ENCODE peak calls at places on chromosomes 3 and 15, in eight cellular contexts. H is IMR-90; J is thyroid gland; S is small intestine; V is lower lobe of right lung; K is effector memory CD4-positive, alpha-beta T cell; Q is esophagus muscularis mucosa; C is GM23248. D is an unnamed sample. For H3K36me3, the result is how much of the 10 kb centered on the place peaks cover.

GRCh38 chr3:112845772-112846171 is 892 bp downstream of the CD200R1L start:
- DNase-seq in H (no peak), J (no peak), S (no peak), V (no peak), K (no peak), Q (no peak), C (no peak), D (no peak)

GRCh38 chr15:42068601-42069000 is 25.8 kb downstream of the PLA2G4D start:
- DNase-seq in H (no peak), J (no peak), S (no peak), V (no peak), K (no peak), Q (no peak), C (no peak), D (no peak)

GRCh38 chr15:93583533-93583932 is 494.5 kb upstream of the RGMA start:
- DNase-seq in H (no peak), J (no peak), S (no peak), V (no peak), K (no peak), Q (no peak), C (no peak), D (no peak)

GRCh38 chr3:11764931-11765363 is 81.7 kb downstream of the TAMM41 start:
- DNase-seq in H (peak), J (no peak), S (no peak), V (no peak), K (no peak), Q (no peak), C (peak), D (no peak)

GRCh38 chr15:56244811-56245576 is 1.3 kb upstream of the RFX7 start:
- DNase-seq in H (no peak), J (peak), S (peak), V (peak), K (no peak), Q (no peak), C (no peak), D (peak)

GRCh38 chr3:86895202-86895601 is 95.7 kb downstream of the VGLL3 start:
- DNase-seq in H (peak), J (no peak), S (no peak), V (no peak), K (no peak), Q (no peak), C (peak), D (no peak)

GRCh38 chr3:156750874-156751245 is 75.3 kb upstream of the LEKR1 start:
- DNase-seq in H (peak), J (no peak), S (no peak), V (no peak), K (no peak), Q (no peak), C (peak), D (no peak)

GRCh38 chr15:69666441-69666882 is 213.8 kb downstream of the RPLP1 start:
- DNase-seq in H (peak), J (no peak), S (no peak), V (peak), K (no peak), Q (no peak), C (peak), D (no peak)

GRCh38 chr3:88221726-88222125 is 72.0 kb downstream of the C3orf38 start:
- DNase-seq in H (no peak), J (no peak), S (no peak), V (no peak), K (no peak), Q (no peak), C (no peak), D (no peak)

GRCh38 chr15:72685301-72685924 is 569 bp downstream of the HIGD2B start:
- DNase-seq in H (peak), J (no peak), S (peak), V (no peak), K (no peak), Q (no peak), C (no peak), D (peak)

GRCh38 chr3:118793176-118793575 is 241.5 kb downstream of the IGSF11 start:
- DNase-seq in H (no peak), J (no peak), S (no peak), V (no peak), K (no peak), Q (no peak), C (no peak), D (no peak)

GRCh38 chr3:31132132-31132769 is 237.8 kb upstream of the GADL1 start:
- DNase-seq in H (peak), J (no peak), S (peak), V (no peak), K (no peak), Q (no peak), C (peak), D (peak)

GRCh38 chr15:83323296-83323711 is 38.8 kb upstream of the BNC1 start:
- DNase-seq in H (peak), J (no peak), S (peak), V (no peak), K (no peak), Q (peak), C (peak), D (no peak)

GRCh38 chr15:92624401-92624991 is 31.1 kb downstream of the FAM174B start:
- DNase-seq in H (no peak), J (peak), S (no peak), V (no peak), K (no peak), Q (no peak), C (peak), D (no peak)

GRCh38 chr3:157347577-157348303 is 88.9 kb upstream of the PTX3 start:
- DNase-seq in H (no peak), J (no peak), S (no peak), V (no peak), K (no peak), Q (no peak), C (no peak), D (no peak)

GRCh38 chr15:92930776-92931175 is 30.7 kb downstream of the CHD2 start:
- DNase-seq in H (peak), J (no peak), S (no peak), V (no peak), K (no peak), Q (no peak), C (peak), D (no peak)

GRCh38 chr3:120661106-120661962 is 20.7 kb downstream of the HGD start:
- DNase-seq in H (peak), J (no peak), S (no peak), V (no peak), K (no peak), Q (no peak), C (no peak), D (no peak)

GRCh38 chr3:170815340-170815739 is 54.7 kb downstream of the RPL22L1 start:
- DNase-seq in H (no peak), J (peak), S (peak), V (no peak), K (no peak), Q (no peak), C (no peak), D (no peak)

GRCh38 chr3:87145553-87145952 is 81.6 kb upstream of the CHMP2B start:
- DNase-seq in H (peak), J (no peak), S (peak), V (no peak), K (no peak), Q (no peak), C (peak), D (no peak)

GRCh38 chr15:25170113-25170731 is 215.4 kb downstream of the SNRPN start:
- DNase-seq in H (no peak), J (peak), S (no peak), V (peak), K (no peak), Q (peak), C (no peak), D (no peak)

GRCh38 chr3:150830094-150830681 is 67.2 kb upstream of the SIAH2 start:
- DNase-seq in H (no peak), J (no peak), S (peak), V (no peak), K (no peak), Q (peak), C (peak), D (no peak)

GRCh38 chr15:93929375-93930094 is 301.8 kb upstream of the MCTP2 start:
- DNase-seq in H (peak), J (peak), S (no peak), V (no peak), K (no peak), Q (no peak), C (peak), D (no peak)

GRCh38 chr3:18423401-18424212 is 1.5 kb downstream of the SATB1 start:
- DNase-seq in H (peak), J (peak), S (peak), V (peak), K (peak), Q (no peak), C (peak), D (peak)

GRCh38 chr15:31341501-31342195 is 15.0 kb downstream of the KLF13 start:
- DNase-seq in H (no peak), J (peak), S (no peak), V (no peak), K (no peak), Q (no peak), C (no peak), D (no peak)

GRCh38 chr15:40048155-40048792 is 9.3 kb upstream of the SRP14 start:
- DNase-seq in H (no peak), J (peak), S (peak), V (no peak), K (no peak), Q (peak), C (no peak), D (no peak)

GRCh38 chr3:33061782-33062181 is 35.2 kb downstream of the GLB1 start:
- DNase-seq in H (peak), J (no peak), S (peak), V (no peak), K (no peak), Q (no peak), C (peak), D (no peak)

GRCh38 chr3:28915711-28916481 is 365.0 kb upstream of the RBMS3 start:
- DNase-seq in H (peak), J (peak), S (no peak), V (peak), K (no peak), Q (no peak), C (peak), D (no peak)

GRCh38 chr15:64092075-64092820 is 1.4 kb downstream of the CIAO2A start:
- DNase-seq in H (no peak), J (no peak), S (peak), V (no peak), K (no peak), Q (no peak), C (no peak), D (peak)

GRCh38 chr3:154728285-154728684 is 298.3 kb upstream of the GPR149 start:
- DNase-seq in H (no peak), J (no peak), S (no peak), V (no peak), K (no peak), Q (no peak), C (no peak), D (no peak)

GRCh38 chr15:91589360-91589759 is 264.1 kb upstream of the SLCO3A1 start:
- DNase-seq in H (no peak), J (no peak), S (no peak), V (no peak), K (no peak), Q (no peak), C (no peak), D (no peak)

GRCh38 chr15:45129651-45130129 is at the start of the genes DUOX1 and DUOXA1:
- DNase-seq in H (no peak), J (peak), S (peak), V (peak), K (no peak), Q (no peak), C (peak), D (no peak)

GRCh38 chr15:31503256-31503655 is 176.6 kb downstream of the KLF13 start:
- DNase-seq in H (no peak), J (no peak), S (no peak), V (no peak), K (no peak), Q (peak), C (no peak), D (no peak)

GRCh38 chr15:42157981-42158765 is 1.7 kb upstream of the PLA2G4F start:
- DNase-seq in H (peak), J (no peak), S (no peak), V (no peak), K (no peak), Q (no peak), C (peak), D (no peak)

GRCh38 chr3:113535898-113536297 is 3.5 kb downstream of the SIDT1 start:
- DNase-seq in H (no peak), J (no peak), S (no peak), V (no peak), K (no peak), Q (no peak), C (no peak), D (no peak)

GRCh38 chr3:50211930-50212329 is 6.9 kb downstream of the SLC38A3 start:
- DNase-seq in H (peak), J (no peak), S (no peak), V (no peak), K (no peak), Q (no peak), C (peak), D (no peak)

GRCh38 chr15:46127361-46127874 is 492.6 kb downstream of the SQOR start:
- DNase-seq in H (peak), J (no peak), S (no peak), V (no peak), K (no peak), Q (no peak), C (peak), D (no peak)

GRCh38 chr3:158488670-158489069 is 82.3 kb upstream of the MLF1 start:
- DNase-seq in H (peak), J (no peak), S (peak), V (no peak), K (no peak), Q (no peak), C (no peak), D (no peak)

GRCh38 chr3:32399030-32399620 is 7.5 kb downstream of the CMTM7 start:
- DNase-seq in H (peak), J (no peak), S (peak), V (no peak), K (no peak), Q (no peak), C (peak), D (peak)

GRCh38 chr15:67849538-67849937 is 9.7 kb upstream of the RNU6-1 start:
- DNase-seq in H (no peak), J (no peak), S (no peak), V (no peak), K (no peak), Q (no peak), C (no peak), D (no peak)

GRCh38 chr15:48471073-48471472 is 139.8 kb downstream of the DUT start:
- DNase-seq in H (no peak), J (no peak), S (no peak), V (no peak), K (no peak), Q (no peak), C (no peak), D (no peak)

GRCh38 chr3:45958333-45958791 is 15.1 kb downstream of the CXCR6 start:
- DNase-seq in H (peak), J (no peak), S (no peak), V (no peak), K (no peak), Q (no peak), C (peak), D (no peak)
- H3K36me3 ChIP-seq in H (half or more), J (under half), S (under half), V (half or more), K (half or more), Q (half or more), C (under half), D (half or more)

GRCh38 chr3:10502185-10502880 is 3.1 kb downstream of the ATP2B2 start:
- DNase-seq in H (no peak), J (no peak), S (no peak), V (no peak), K (no peak), Q (no peak), C (no peak), D (no peak)
- H3K4me3 ChIP-seq in H (no peak), J (no peak), S (no peak), V (no peak), K (no peak), Q (no peak), C (no peak), D (no peak)

DNA sequence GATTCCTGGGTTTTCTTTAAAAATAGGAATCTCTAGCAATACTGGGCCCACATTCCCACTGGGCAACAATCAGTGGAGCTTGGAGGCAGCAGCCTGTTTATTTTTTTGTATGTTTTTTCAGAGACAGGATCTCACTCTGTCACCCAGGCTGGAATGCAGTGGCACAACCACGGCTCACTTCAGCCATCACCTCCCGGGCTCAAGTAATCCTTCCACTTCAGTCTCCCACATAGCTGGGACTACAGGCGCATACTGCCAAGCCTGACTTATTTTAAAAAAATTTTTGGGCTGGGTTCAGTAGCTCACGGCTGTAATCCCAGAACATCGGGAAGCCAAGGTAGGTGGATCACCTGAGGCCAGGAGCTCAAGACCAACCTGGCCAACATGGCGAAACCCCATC is 29.1 kb upstream of the GNB5 start:
- DNase-seq in H (no peak), J (peak), S (no peak), V (no peak), K (no peak), Q (no peak), C (no peak), D (no peak)
- H3K27ac ChIP-seq in H (no peak), J (peak), S (no peak), V (no peak), K (no peak), Q (no peak), C (no peak), D (no peak)

DNA sequence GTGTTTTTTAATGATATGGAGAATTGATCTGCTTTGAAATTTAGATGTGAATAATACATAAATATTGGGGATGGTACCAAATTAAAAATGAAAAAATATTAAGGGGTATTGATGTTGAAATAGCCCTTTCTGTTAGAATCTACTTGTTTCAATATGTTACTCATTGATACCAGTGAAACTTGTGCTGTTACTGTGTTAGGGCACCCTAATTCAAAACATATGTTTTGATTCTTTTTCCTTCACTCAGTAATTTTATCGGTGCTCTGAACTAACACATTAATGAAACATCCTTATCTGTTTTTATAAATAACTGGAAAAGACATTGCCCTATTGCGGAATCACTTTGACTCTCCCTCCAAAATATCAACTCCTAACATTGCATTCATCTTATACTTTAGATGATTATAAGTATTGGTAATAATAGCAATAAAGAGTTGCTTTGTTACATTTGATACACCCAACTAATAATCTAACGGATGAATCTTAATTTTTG is 52.0 kb upstream of the CCNB2 start:
- DNase-seq in H (no peak), J (no peak), S (no peak), V (no peak), K (no peak), Q (no peak), C (peak), D (no peak)
- H3K36me3 ChIP-seq in H (under half), J (under half), S (under half), V (half or more), K (under half), Q (half or more), C (under half), D (under half)

DNA sequence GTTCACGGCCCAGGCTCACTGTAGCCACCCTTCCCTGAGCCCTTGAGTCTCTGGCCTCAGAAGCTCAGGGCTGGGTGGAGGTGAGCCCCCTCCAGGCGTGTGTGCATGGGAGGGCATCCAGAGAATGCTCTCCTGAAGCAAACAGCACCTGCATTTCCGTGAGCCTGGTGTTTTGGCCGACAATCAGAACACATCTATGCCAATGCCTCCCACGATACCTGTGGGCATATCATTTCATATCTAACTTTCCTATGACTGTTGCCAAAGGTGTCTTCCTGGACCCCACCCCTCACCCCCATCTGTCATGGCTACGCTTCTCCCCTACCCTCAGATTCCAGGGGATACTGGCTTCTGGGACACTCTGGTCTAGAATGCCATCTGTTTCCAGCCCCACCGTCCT is 53.3 kb upstream of the RAB6B start:
- DNase-seq in H (no peak), J (no peak), S (no peak), V (no peak), K (no peak), Q (no peak), C (no peak), D (no peak)
- H3K4me3 ChIP-seq in H (no peak), J (no peak), S (no peak), V (no peak), K (no peak), Q (no peak), C (no peak), D (no peak)

GRCh38 chr3:71240035-71240434 is 343.5 kb downstream of the FOXP1 start:
- DNase-seq in H (no peak), J (no peak), S (no peak), V (no peak), K (no peak), Q (no peak), C (no peak), D (no peak)
- H3K27ac ChIP-seq in H (no peak), J (no peak), S (peak), V (no peak), K (no peak), Q (peak), C (no peak), D (no peak)